ENCODE peak calls at places on chromosome 3, in five cellular contexts. H is fibroblast of lung; I is H9; W is CD8-positive, alpha-beta T cell; Q is psoas muscle. L is an unnamed sample.

GRCh38 chr3:159964166-159964973 is 24.3 kb upstream of the IL12A start:
- DNase-seq in H (peak), I (no peak), W (no peak), Q (no peak), L (no peak)

GRCh38 chr3:184711366-184712247 is at the start of gene MAGEF1:
- DNase-seq in H (peak), I (peak), W (peak), Q (peak), L (peak)

GRCh38 chr3:4656059-4656458 is 162.9 kb downstream of the ITPR1 start:
- DNase-seq in H (peak), I (peak), W (no peak), Q (peak), L (peak)

GRCh38 chr3:139527287-139527686 is 12.3 kb downstream of the RBP1 start:
- DNase-seq in H (no peak), I (no peak), W (no peak), Q (no peak), L (no peak)

GRCh38 chr3:2206536-2206935 is 107.9 kb downstream of the CNTN4 start:
- DNase-seq in H (no peak), I (no peak), W (no peak), Q (no peak), L (no peak)

GRCh38 chr3:53643757-53644156 is 149.3 kb downstream of the CACNA1D start:
- DNase-seq in H (no peak), I (peak), W (no peak), Q (no peak), L (peak)

GRCh38 chr3:121998030-121998580 is 23.9 kb downstream of the ILDR1 start:
- DNase-seq in H (peak), I (no peak), W (no peak), Q (no peak), L (no peak)

GRCh38 chr3:124700880-124701684 is 29.2 kb upstream of the UMPS start:
- DNase-seq in H (peak), I (peak), W (no peak), Q (no peak), L (peak)

GRCh38 chr3:187516446-187516845 is 148.3 kb downstream of the RTP4 start:
- DNase-seq in H (no peak), I (no peak), W (no peak), Q (no peak), L (no peak)

DNA sequence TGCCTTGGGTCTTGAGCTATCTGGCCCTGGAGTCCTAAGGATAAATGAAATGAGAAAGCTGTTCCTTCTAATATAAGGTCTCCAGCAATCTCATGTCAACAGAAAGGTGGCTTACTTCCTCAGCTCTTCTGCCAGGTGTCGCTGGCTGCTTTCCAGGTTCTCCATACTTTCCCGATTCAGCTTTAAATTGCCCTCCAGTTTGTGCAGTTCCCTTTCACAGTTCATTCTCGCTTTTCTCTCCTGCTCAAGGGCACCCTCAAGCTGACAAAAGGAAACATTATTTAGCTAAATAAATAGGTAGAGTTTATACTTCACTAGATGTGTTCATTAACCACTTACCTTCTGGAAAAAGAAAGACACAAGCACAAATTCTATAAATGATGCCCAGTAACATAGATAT is 73.0 kb downstream of the MYH15 start:
- DNase-seq in H (no peak), I (no peak), W (no peak), Q (no peak), L (no peak)
- TF ChIP-seq CTCF in H (no peak), I (no peak), W (no peak), Q (no peak), L (no peak)

GRCh38 chr3:127459891-127460290 is 130.6 kb downstream of the TPRA1 start:
- DNase-seq in H (no peak), I (no peak), W (no peak), Q (no peak), L (no peak)

GRCh38 chr3:127459205-127459604 is 131.3 kb downstream of the TPRA1 start:
- DNase-seq in H (no peak), I (no peak), W (no peak), Q (no peak), L (no peak)

GRCh38 chr3:127457094-127457475 is 133.4 kb downstream of the TPRA1 start:
- DNase-seq in H (peak), I (peak), W (no peak), Q (peak), L (no peak)

GRCh38 chr3:127457746-127458145 is 132.8 kb downstream of the TPRA1 start:
- DNase-seq in H (no peak), I (no peak), W (no peak), Q (no peak), L (no peak)

GRCh38 chr3:127458698-127459097 is 131.8 kb downstream of the TPRA1 start:
- DNase-seq in H (peak), I (peak), W (peak), Q (no peak), L (no peak)
- H3K27ac ChIP-seq in H (no peak), I (no peak), W (no peak), Q (no peak), L (no peak)

DNA sequence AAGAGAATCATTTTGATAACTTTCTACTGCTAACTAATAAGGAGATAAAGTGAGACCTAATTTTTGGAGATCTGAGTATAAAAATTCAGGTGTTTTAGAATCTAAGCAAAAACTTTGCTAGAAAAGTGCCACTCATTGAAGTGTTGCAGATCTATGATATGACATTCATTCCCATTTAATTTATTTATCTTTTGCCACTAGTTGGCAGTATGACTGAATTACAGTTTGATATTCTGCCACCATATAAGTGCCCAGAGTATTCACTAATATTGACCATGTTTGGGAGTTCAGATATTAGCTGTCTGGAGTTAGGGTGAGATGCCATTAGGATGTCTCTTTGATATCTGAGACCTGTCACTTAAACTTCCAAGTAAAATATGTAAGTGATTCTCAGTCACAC is 251.3 kb upstream of the GBE1 start:
- DNase-seq in H (no peak), I (no peak), W (no peak), Q (no peak), L (no peak)
- TF ChIP-seq CTCF in H (no peak), I (peak), W (no peak), Q (no peak), L (no peak)

GRCh38 chr3:169379496-169380121 is 283.9 kb downstream of the MECOM start:
- DNase-seq in H (no peak), I (no peak), W (no peak), Q (no peak), L (no peak)
- H3K27ac ChIP-seq in H (no peak), I (no peak), W (no peak), Q (no peak), L (no peak)

DNA sequence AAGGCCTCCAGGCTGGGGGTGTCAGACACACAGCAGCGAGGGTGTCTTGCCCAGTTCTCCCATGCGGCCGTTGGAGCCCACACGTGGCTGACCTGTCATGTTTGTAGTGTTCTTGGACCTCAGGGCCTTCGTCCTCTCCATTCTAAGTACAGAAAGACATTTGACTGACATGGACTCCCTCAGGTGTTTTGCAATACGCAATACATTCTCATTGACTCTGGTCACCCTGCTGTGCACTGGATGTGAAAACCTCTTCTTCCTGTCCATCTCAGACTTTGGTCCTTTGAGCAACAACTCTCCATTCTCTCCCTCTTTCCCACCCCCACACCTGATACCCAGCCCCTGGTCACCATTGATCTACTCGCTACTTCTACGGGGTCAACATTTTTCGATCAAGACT is 28.9 kb upstream of the ACAD9 start:
- DNase-seq in H (no peak), I (no peak), W (no peak), Q (no peak), L (no peak)
- TF ChIP-seq CTCF in H (no peak), I (no peak), W (no peak), Q (no peak), L (no peak)

GRCh38 chr3:123084192-123084591 is 17.4 kb downstream of the PDIA5 start:
- DNase-seq in H (peak), I (peak), W (no peak), Q (no peak), L (no peak)

GRCh38 chr3:123083446-123084124 is 16.8 kb downstream of the PDIA5 start:
- DNase-seq in H (peak), I (no peak), W (no peak), Q (no peak), L (no peak)

GRCh38 chr3:123082370-123083065 is 15.7 kb downstream of the PDIA5 start:
- DNase-seq in H (no peak), I (no peak), W (no peak), Q (no peak), L (no peak)

GRCh38 chr3:123080864-123081562 is 14.2 kb downstream of the PDIA5 start:
- DNase-seq in H (no peak), I (no peak), W (no peak), Q (no peak), L (no peak)

DNA sequence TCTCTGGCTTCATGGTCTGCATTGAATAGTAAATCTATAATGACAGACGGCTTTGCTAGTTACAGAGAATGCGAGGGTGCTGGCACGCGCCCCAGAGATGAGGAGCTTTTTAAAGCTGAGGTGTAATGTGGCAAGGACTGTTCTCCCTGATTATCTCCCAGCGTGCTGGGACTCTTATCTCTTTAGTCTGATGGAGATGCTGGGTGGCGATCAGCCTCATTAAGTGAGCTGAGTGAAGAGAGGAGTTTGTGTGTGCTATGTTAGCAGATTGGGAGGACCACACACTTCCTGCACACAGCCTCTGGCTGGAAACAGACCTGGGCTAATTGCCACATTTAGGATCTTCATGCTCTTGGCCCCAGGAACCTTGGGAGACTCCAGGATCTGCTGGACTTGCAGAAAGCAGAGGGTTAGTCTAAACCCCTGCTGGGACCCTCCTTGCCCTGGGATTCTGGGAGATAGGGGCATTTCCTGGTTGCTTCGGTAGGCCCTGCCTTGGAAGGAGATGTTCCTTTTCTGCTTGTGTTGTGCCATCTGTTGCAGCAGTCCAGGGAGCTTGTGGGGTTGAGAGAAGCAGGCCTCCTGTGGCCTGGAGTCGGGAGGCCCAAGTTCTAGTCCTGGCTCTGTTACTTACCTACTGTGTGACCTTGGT is 15.0 kb downstream of the PDIA5 start:
- DNase-seq in H (no peak), I (no peak), W (no peak), Q (no peak), L (peak)
- H3K27ac ChIP-seq in H (no peak), I (no peak), W (no peak), Q (no peak), L (peak)

GRCh38 chr3:62329970-62330369 is 43.4 kb downstream of the FEZF2 start:
- DNase-seq in H (no peak), I (no peak), W (no peak), Q (no peak), L (no peak)

GRCh38 chr3:62335196-62335595 is 38.2 kb downstream of the FEZF2 start:
- DNase-seq in H (no peak), I (no peak), W (no peak), Q (no peak), L (peak)

GRCh38 chr3:62332017-62332416 is 41.3 kb downstream of the FEZF2 start:
- DNase-seq in H (no peak), I (no peak), W (no peak), Q (no peak), L (no peak)

GRCh38 chr3:62332771-62333381 is 40.5 kb downstream of the FEZF2 start:
- DNase-seq in H (peak), I (no peak), W (no peak), Q (no peak), L (no peak)
- TF ChIP-seq CTCF in H (peak), I (peak), W (peak), Q (peak), L (no peak)